ENCODE peak calls at places on chromosomes 3 and 15, in six cellular contexts. V is PC-3, Q is neural progenitor cell, K is SJSA1, T is cardiac muscle cell, B is dorsolateral prefrontal cortex. R is an unnamed sample.
A peak's percentile ranks its signal among the peaks of the same experiment; 100 is the strongest.

GRCh38 chr3:37726445-37727000 is 135.2 kb upstream of the CTDSPL start:
- DNase-seq in V (no peak), Q (no peak), K (no peak), T (no peak), B (no peak), R (peak; percentile 5)

GRCh38 chr15:50098576-50098975 is 20.5 kb downstream of the ATP8B4 start:
- DNase-seq in V (no peak), Q (no peak), K (no peak), T (no peak), B (no peak), R (no peak)

GRCh38 chr15:88334436-88334835 is 77.9 kb upstream of the NTRK3 start:
- DNase-seq in V (no peak), Q (no peak), K (no peak), T (no peak), B (no peak), R (no peak)

GRCh38 chr3:83321891-83322290 is 1560.4 kb upstream of the GBE1 start:
- DNase-seq in V (no peak), Q (no peak), K (no peak), T (no peak), B (no peak), R (no peak)

GRCh38 chr3:105747056-105747455 is 121.8 kb downstream of the CBLB start:
- DNase-seq in V (peak; percentile 32), Q (no peak), K (no peak), T (peak; percentile 72), B (no peak), R (no peak)

GRCh38 chr3:123096701-123097100 is 29.9 kb downstream of the PDIA5 start:
- DNase-seq in V (no peak), Q (no peak), K (no peak), T (peak; percentile 88), B (peak; percentile 60), R (no peak)

GRCh38 chr3:117998071-117998470 is 1036.6 kb downstream of the IGSF11 start:
- DNase-seq in V (no peak), Q (no peak), K (no peak), T (no peak), B (peak; percentile 47), R (no peak)

GRCh38 chr3:117150628-117151027 is 441.0 kb downstream of the TUSC7 start:
- DNase-seq in V (no peak), Q (no peak), K (no peak), T (no peak), B (no peak), R (no peak)

GRCh38 chr15:68073576-68074288 is 19.6 kb downstream of the PIAS1 start:
- DNase-seq in V (no peak), Q (no peak), K (no peak), T (no peak), B (no peak), R (no peak)

GRCh38 chr3:67534594-67534993 is 119.8 kb downstream of the SUCLG2 start:
- DNase-seq in V (no peak), Q (no peak), K (no peak), T (no peak), B (no peak), R (no peak)

GRCh38 chr3:183290216-183290615 is 37.2 kb downstream of the B3GNT5 start:
- DNase-seq in V (no peak), Q (no peak), K (no peak), T (no peak), B (no peak), R (no peak)

GRCh38 chr15:77966540-77967290 is 110.8 kb downstream of the TBC1D2B start:
- DNase-seq in V (peak; percentile 57), Q (peak; percentile 62), K (peak; percentile 33), T (peak; percentile 46), B (no peak), R (no peak)

GRCh38 chr3:78917541-78917940 is 850.3 kb downstream of the ROBO1 start:
- DNase-seq in V (no peak), Q (no peak), K (no peak), T (peak; percentile 41), B (no peak), R (peak; percentile 85)

GRCh38 chr3:135057996-135058395 is 262.9 kb downstream of the EPHB1 start:
- DNase-seq in V (no peak), Q (no peak), K (no peak), T (no peak), B (no peak), R (no peak)

GRCh38 chr15:34154725-34155204 is 52.9 kb downstream of the PGBD4 start:
- DNase-seq in V (peak; percentile 77), Q (no peak), K (peak; percentile 28), T (peak; percentile 2), B (no peak), R (no peak)

GRCh38 chr3:46517016-46517770 is 19.4 kb downstream of the RTP3 start:
- DNase-seq in V (peak; percentile 97), Q (no peak), K (peak; percentile 86), T (peak; percentile 60), B (no peak), R (no peak)

GRCh38 chr3:28347374-28348285 is 891 bp upstream of the ZCWPW2 start:
- DNase-seq in V (peak; percentile 13), Q (peak; percentile 2), K (no peak), T (peak; percentile 84), B (no peak), R (no peak)

GRCh38 chr3:168974628-168975403 is 688.7 kb downstream of the MECOM start:
- DNase-seq in V (no peak), Q (no peak), K (no peak), T (no peak), B (no peak), R (peak; percentile 10)

GRCh38 chr3:194833511-194833910 is 147.8 kb downstream of the FAM43A start:
- DNase-seq in V (peak; percentile 71), Q (no peak), K (no peak), T (no peak), B (no peak), R (no peak)

GRCh38 chr3:105385179-105385578 is 18.5 kb downstream of the ALCAM start:
- DNase-seq in V (no peak), Q (no peak), K (no peak), T (no peak), B (no peak), R (no peak)

GRCh38 chr3:151308089-151308488 is 8.5 kb downstream of the GPR87 start:
- DNase-seq in V (peak; percentile 66), Q (no peak), K (no peak), T (no peak), B (no peak), R (no peak)
- H3K27ac ChIP-seq in V (peak overlapping the region; percentile 95), Q (no peak overlapping the region), K (no peak overlapping the region), T (no peak overlapping the region), B (no peak overlapping the region), R (no peak overlapping the region)

DNA sequence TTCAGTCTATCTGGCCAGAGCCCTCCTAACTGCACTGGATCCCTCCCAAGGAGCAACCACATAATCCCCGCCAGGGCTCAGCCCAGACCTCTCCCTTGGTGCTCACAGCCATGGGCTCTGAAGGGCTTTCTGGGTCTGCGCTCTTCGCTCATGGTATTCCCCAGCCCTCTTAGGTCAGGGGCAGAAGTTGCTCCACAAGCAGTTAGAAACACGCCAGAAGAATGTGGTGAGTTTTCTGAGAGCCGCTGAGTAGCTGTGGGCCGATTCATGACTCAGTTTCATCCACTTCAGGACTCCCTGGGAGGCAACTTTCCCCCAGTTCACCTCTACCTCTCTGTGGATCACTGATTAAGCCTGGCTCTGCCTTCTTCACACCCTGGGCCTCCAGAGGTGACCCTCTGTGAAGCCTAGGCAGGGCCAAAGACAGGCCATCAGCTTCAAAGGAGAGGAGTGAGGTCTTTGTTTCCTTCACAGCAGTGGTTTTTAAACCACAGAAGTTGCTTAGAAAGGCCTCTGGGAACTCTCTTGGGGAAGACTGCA is 132.4 kb upstream of the LIPC start:
- DNase-seq in V (no peak), Q (no peak), K (no peak), T (peak; percentile 41), B (no peak), R (no peak)
- H3K27ac ChIP-seq in V (no peak overlapping the region), Q (no peak overlapping the region), K (no peak overlapping the region), T (no peak overlapping the region), B (no peak overlapping the region), R (no peak overlapping the region)

DNA sequence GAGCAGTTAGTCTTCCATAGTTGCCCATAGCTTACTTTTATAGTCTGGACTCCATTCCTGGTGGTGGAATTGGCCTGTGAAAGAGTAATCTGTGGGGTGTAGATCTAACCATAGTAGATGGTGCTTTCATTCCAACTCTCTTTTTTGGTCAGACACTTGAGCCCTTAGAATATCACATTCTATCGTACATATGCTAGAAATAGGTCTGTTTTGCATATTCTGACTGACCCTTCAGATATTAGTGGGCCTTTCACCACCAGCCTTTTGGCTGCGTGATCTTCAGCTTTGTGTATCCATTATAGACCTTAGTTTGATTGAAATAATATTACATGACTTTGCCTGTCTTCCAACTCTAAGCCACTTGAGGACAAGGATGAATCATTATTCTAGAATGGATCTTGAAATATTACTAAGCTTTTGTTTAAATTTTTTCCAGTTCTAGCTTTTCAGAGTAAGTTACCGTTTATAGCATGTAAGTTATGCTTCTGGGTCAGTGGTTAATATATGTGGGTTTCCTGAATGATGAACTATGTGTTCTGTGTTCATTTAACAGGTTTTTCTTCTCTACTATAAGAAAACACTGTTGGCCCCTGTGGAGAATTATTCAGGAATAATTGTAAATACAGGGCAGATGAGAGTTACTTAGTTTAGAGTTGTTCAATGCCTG is 8.7 kb downstream of the RAB7A start:
- DNase-seq in V (no peak), Q (no peak), K (no peak), T (no peak), B (no peak), R (no peak)
- H3K27ac ChIP-seq in V (no peak overlapping the region), Q (no peak overlapping the region), K (no peak overlapping the region), T (peak overlapping the region; percentile 67), B (no peak overlapping the region), R (peak overlapping the region; percentile 12)

GRCh38 chr3:43621406-43621973 is 321 bp downstream of the ANO10 start:
- DNase-seq in V (no peak), Q (no peak), K (peak; percentile 16), T (no peak), B (no peak), R (no peak)

GRCh38 chr3:43618142-43618541 is 3.7 kb downstream of the ANO10 start:
- DNase-seq in V (no peak), Q (no peak), K (no peak), T (no peak), B (no peak), R (no peak)

GRCh38 chr3:43619593-43619992 is 2.2 kb downstream of the ANO10 start:
- DNase-seq in V (no peak), Q (no peak), K (no peak), T (no peak), B (no peak), R (no peak)

GRCh38 chr3:43621974-43622739 is at the start of gene ANO10:
- DNase-seq in V (peak; percentile 99), Q (peak; percentile 99), K (peak; percentile 94), T (peak; percentile 100), B (peak; percentile 97), R (peak; percentile 51)

GRCh38 chr3:43620953-43621405 is 832 bp downstream of the ANO10 start:
- DNase-seq in V (peak; percentile 39), Q (peak; percentile 6), K (no peak), T (peak; percentile 20), B (no peak), R (no peak)
- H3K27ac ChIP-seq in V (no peak overlapping the region), Q (peak overlapping the region; percentile 91), K (no peak overlapping the region), T (peak overlapping the region; percentile 49), B (peak overlapping the region; percentile 81), R (no peak overlapping the region)

DNA sequence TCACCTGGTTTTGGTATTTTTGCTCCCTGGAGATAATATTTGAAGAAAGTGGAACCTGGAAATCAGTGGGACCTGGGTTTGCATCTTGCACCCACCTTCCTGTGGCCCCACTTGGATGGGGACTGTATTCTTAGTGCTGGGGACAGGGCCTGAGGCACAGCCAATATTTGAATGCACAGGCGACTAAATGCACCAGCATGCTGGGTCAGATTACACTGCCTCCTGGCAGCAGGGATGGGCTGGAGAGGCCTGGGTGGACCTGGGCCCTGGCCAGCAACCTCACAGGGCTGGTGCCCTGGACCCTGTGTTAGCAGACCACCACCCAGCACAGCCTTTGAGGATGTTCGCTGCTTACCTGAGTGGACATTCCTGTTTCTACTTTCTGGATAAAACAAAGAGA is 10.5 kb downstream of the ITIH4 start:
- DNase-seq in V (no peak), Q (peak; percentile 55), K (no peak), T (no peak), B (no peak), R (no peak)
- H3K27ac ChIP-seq in V (no peak overlapping the region), Q (no peak overlapping the region), K (no peak overlapping the region), T (no peak overlapping the region), B (no peak overlapping the region), R (no peak overlapping the region)